ENCODE peak calls at places on chromosome 2, in six cellular contexts. One of them, this sample, is unnamed.

GRCh38 chr2:61993422-61994024 is 88.0 kb downstream of the COMMD1 start:
- DNase-seq in brain microvascular endothelial cell: peak
- DNase-seq in effector memory CD8-positive, alpha-beta T cell: peak
- DNase-seq in NCI-H510A: no peak
- DNase-seq in H4: peak
- DNase-seq in stimulated activated CD4-positive, alpha-beta T cell treated with anti-CD3 and anti-CD28 coated beads, Interleukin-1b, Interleukin-23, amount 100 ng/mL, for 24 hours: no peak
- DNase-seq in this sample: no peak

GRCh38 chr2:172664766-172665165 is 70.9 kb upstream of the RAPGEF4 start:
- DNase-seq in brain microvascular endothelial cell: no peak
- DNase-seq in effector memory CD8-positive, alpha-beta T cell: no peak
- DNase-seq in NCI-H510A: no peak
- DNase-seq in H4: no peak
- DNase-seq in stimulated activated CD4-positive, alpha-beta T cell treated with anti-CD3 and anti-CD28 coated beads, Interleukin-1b, Interleukin-23, amount 100 ng/mL, for 24 hours: no peak
- DNase-seq in this sample: no peak

GRCh38 chr2:131063501-131064283 is 29.6 kb downstream of the FAM168B start:
- DNase-seq in brain microvascular endothelial cell: no peak
- DNase-seq in effector memory CD8-positive, alpha-beta T cell: no peak
- DNase-seq in NCI-H510A: no peak
- DNase-seq in H4: no peak
- DNase-seq in stimulated activated CD4-positive, alpha-beta T cell treated with anti-CD3 and anti-CD28 coated beads, Interleukin-1b, Interleukin-23, amount 100 ng/mL, for 24 hours: no peak
- DNase-seq in this sample: no peak

GRCh38 chr2:48600204-48600813 is 17.3 kb upstream of the GTF2A1L start:
- DNase-seq in brain microvascular endothelial cell: peak
- DNase-seq in effector memory CD8-positive, alpha-beta T cell: no peak
- DNase-seq in NCI-H510A: no peak
- DNase-seq in H4: peak
- DNase-seq in stimulated activated CD4-positive, alpha-beta T cell treated with anti-CD3 and anti-CD28 coated beads, Interleukin-1b, Interleukin-23, amount 100 ng/mL, for 24 hours: no peak
- DNase-seq in this sample: no peak

GRCh38 chr2:101502095-101502494 is 27.2 kb upstream of the RFX8 start:
- DNase-seq in brain microvascular endothelial cell: no peak
- DNase-seq in effector memory CD8-positive, alpha-beta T cell: no peak
- DNase-seq in NCI-H510A: no peak
- DNase-seq in H4: no peak
- DNase-seq in stimulated activated CD4-positive, alpha-beta T cell treated with anti-CD3 and anti-CD28 coated beads, Interleukin-1b, Interleukin-23, amount 100 ng/mL, for 24 hours: no peak
- DNase-seq in this sample: no peak

GRCh38 chr2:205175831-205176230 is 506.5 kb upstream of the NRP2 start:
- DNase-seq in brain microvascular endothelial cell: no peak
- DNase-seq in effector memory CD8-positive, alpha-beta T cell: no peak
- DNase-seq in NCI-H510A: no peak
- DNase-seq in H4: no peak
- DNase-seq in stimulated activated CD4-positive, alpha-beta T cell treated with anti-CD3 and anti-CD28 coated beads, Interleukin-1b, Interleukin-23, amount 100 ng/mL, for 24 hours: no peak
- DNase-seq in this sample: no peak

GRCh38 chr2:71498261-71498701 is 44.9 kb downstream of the DYSF start:
- DNase-seq in brain microvascular endothelial cell: peak
- DNase-seq in effector memory CD8-positive, alpha-beta T cell: no peak
- DNase-seq in NCI-H510A: no peak
- DNase-seq in H4: peak
- DNase-seq in stimulated activated CD4-positive, alpha-beta T cell treated with anti-CD3 and anti-CD28 coated beads, Interleukin-1b, Interleukin-23, amount 100 ng/mL, for 24 hours: no peak
- DNase-seq in this sample: no peak

GRCh38 chr2:98348066-98348561 is 1.9 kb downstream of the CNGA3 start:
- DNase-seq in brain microvascular endothelial cell: no peak
- DNase-seq in effector memory CD8-positive, alpha-beta T cell: no peak
- DNase-seq in NCI-H510A: no peak
- DNase-seq in H4: no peak
- DNase-seq in stimulated activated CD4-positive, alpha-beta T cell treated with anti-CD3 and anti-CD28 coated beads, Interleukin-1b, Interleukin-23, amount 100 ng/mL, for 24 hours: no peak
- DNase-seq in this sample: no peak

GRCh38 chr2:200944467-200945394 is 18.7 kb downstream of the ORC2 start:
- DNase-seq in brain microvascular endothelial cell: peak
- DNase-seq in effector memory CD8-positive, alpha-beta T cell: no peak
- DNase-seq in NCI-H510A: no peak
- DNase-seq in H4: peak
- DNase-seq in stimulated activated CD4-positive, alpha-beta T cell treated with anti-CD3 and anti-CD28 coated beads, Interleukin-1b, Interleukin-23, amount 100 ng/mL, for 24 hours: peak
- DNase-seq in this sample: no peak

GRCh38 chr2:54560146-54560881 is 104.2 kb downstream of the SPTBN1 start:
- DNase-seq in brain microvascular endothelial cell: no peak
- DNase-seq in effector memory CD8-positive, alpha-beta T cell: no peak
- DNase-seq in NCI-H510A: no peak
- DNase-seq in H4: peak
- DNase-seq in stimulated activated CD4-positive, alpha-beta T cell treated with anti-CD3 and anti-CD28 coated beads, Interleukin-1b, Interleukin-23, amount 100 ng/mL, for 24 hours: no peak
- DNase-seq in this sample: peak

GRCh38 chr2:138874251-138874650 is 94.1 kb upstream of the NXPH2 start:
- DNase-seq in brain microvascular endothelial cell: no peak
- DNase-seq in effector memory CD8-positive, alpha-beta T cell: no peak
- DNase-seq in NCI-H510A: no peak
- DNase-seq in H4: no peak
- DNase-seq in stimulated activated CD4-positive, alpha-beta T cell treated with anti-CD3 and anti-CD28 coated beads, Interleukin-1b, Interleukin-23, amount 100 ng/mL, for 24 hours: no peak
- DNase-seq in this sample: no peak

GRCh38 chr2:70942396-70942795 is 6.7 kb downstream of the ATP6V1B1 start:
- DNase-seq in brain microvascular endothelial cell: no peak
- DNase-seq in effector memory CD8-positive, alpha-beta T cell: no peak
- DNase-seq in NCI-H510A: no peak
- DNase-seq in H4: no peak
- DNase-seq in stimulated activated CD4-positive, alpha-beta T cell treated with anti-CD3 and anti-CD28 coated beads, Interleukin-1b, Interleukin-23, amount 100 ng/mL, for 24 hours: no peak
- DNase-seq in this sample: no peak

GRCh38 chr2:151730242-151730975 is 3.9 kb downstream of the NEB start:
- DNase-seq in brain microvascular endothelial cell: peak
- DNase-seq in effector memory CD8-positive, alpha-beta T cell: no peak
- DNase-seq in NCI-H510A: no peak
- DNase-seq in H4: peak
- DNase-seq in stimulated activated CD4-positive, alpha-beta T cell treated with anti-CD3 and anti-CD28 coated beads, Interleukin-1b, Interleukin-23, amount 100 ng/mL, for 24 hours: no peak
- DNase-seq in this sample: no peak

GRCh38 chr2:189393440-189394111 is 47.7 kb upstream of the WDR75 start:
- DNase-seq in brain microvascular endothelial cell: peak
- DNase-seq in effector memory CD8-positive, alpha-beta T cell: no peak
- DNase-seq in NCI-H510A: no peak
- DNase-seq in H4: peak
- DNase-seq in stimulated activated CD4-positive, alpha-beta T cell treated with anti-CD3 and anti-CD28 coated beads, Interleukin-1b, Interleukin-23, amount 100 ng/mL, for 24 hours: no peak
- DNase-seq in this sample: no peak

GRCh38 chr2:8622199-8622911 is 59.5 kb upstream of the ID2 start:
- DNase-seq in brain microvascular endothelial cell: no peak
- DNase-seq in effector memory CD8-positive, alpha-beta T cell: no peak
- DNase-seq in NCI-H510A: no peak
- DNase-seq in H4: no peak
- DNase-seq in stimulated activated CD4-positive, alpha-beta T cell treated with anti-CD3 and anti-CD28 coated beads, Interleukin-1b, Interleukin-23, amount 100 ng/mL, for 24 hours: no peak
- DNase-seq in this sample: no peak

GRCh38 chr2:241546771-241547498 is 11.6 kb upstream of the BOK start:
- DNase-seq in brain microvascular endothelial cell: peak
- DNase-seq in effector memory CD8-positive, alpha-beta T cell: no peak
- DNase-seq in NCI-H510A: no peak
- DNase-seq in H4: peak
- DNase-seq in stimulated activated CD4-positive, alpha-beta T cell treated with anti-CD3 and anti-CD28 coated beads, Interleukin-1b, Interleukin-23, amount 100 ng/mL, for 24 hours: no peak
- DNase-seq in this sample: no peak

This sample was measured in CD8-positive, alpha-beta memory T cell.